ENCODE peak calls at places on chromosome 2, in eight cellular contexts. One of them, this sample, is unnamed.

GRCh38 chr2:204197601-204198000 is 261.0 kb downstream of the ICOS start:
- DNase-seq in activated CD4-positive, CD25-positive, alpha-beta regulatory T cell: no peak
- DNase-seq in brain microvascular endothelial cell: no peak
- DNase-seq in C1 segment of cervical spinal cord: no peak
- DNase-seq in endothelial cell: no peak
- DNase-seq in MM.1S: no peak
- DNase-seq in Kasumi-1: no peak
- DNase-seq in NCI-H187 treated with DMSO at 0.1 percent for 48 hours: no peak
- DNase-seq in this sample: no peak

GRCh38 chr2:214543386-214543955 is 132.6 kb downstream of the VWC2L start:
- DNase-seq in Kasumi-1: no peak
- DNase-seq in MM.1S: peak
- DNase-seq in activated CD4-positive, CD25-positive, alpha-beta regulatory T cell: no peak
- DNase-seq in endothelial cell: no peak
- DNase-seq in brain microvascular endothelial cell: peak
- DNase-seq in C1 segment of cervical spinal cord: no peak
- DNase-seq in NCI-H187 treated with DMSO at 0.1 percent for 48 hours: peak
- DNase-seq in this sample: no peak

GRCh38 chr2:134389331-134389835 is 135.5 kb downstream of the MGAT5 start:
- DNase-seq in Kasumi-1: no peak
- DNase-seq in activated CD4-positive, CD25-positive, alpha-beta regulatory T cell: no peak
- DNase-seq in brain microvascular endothelial cell: no peak
- DNase-seq in NCI-H187 treated with DMSO at 0.1 percent for 48 hours: no peak
- DNase-seq in endothelial cell: no peak
- DNase-seq in MM.1S: no peak
- DNase-seq in C1 segment of cervical spinal cord: no peak
- DNase-seq in this sample: no peak

GRCh38 chr2:138020432-138020831 is 56.2 kb downstream of the HNMT start:
- DNase-seq in NCI-H187 treated with DMSO at 0.1 percent for 48 hours: no peak
- DNase-seq in Kasumi-1: no peak
- DNase-seq in endothelial cell: no peak
- DNase-seq in activated CD4-positive, CD25-positive, alpha-beta regulatory T cell: no peak
- DNase-seq in MM.1S: no peak
- DNase-seq in brain microvascular endothelial cell: no peak
- DNase-seq in C1 segment of cervical spinal cord: no peak
- DNase-seq in this sample: no peak

GRCh38 chr2:113058998-113059960 is at the start of gene IL36RN:
- DNase-seq in Kasumi-1: no peak
- DNase-seq in MM.1S: no peak
- DNase-seq in C1 segment of cervical spinal cord: no peak
- DNase-seq in brain microvascular endothelial cell: no peak
- DNase-seq in endothelial cell: no peak
- DNase-seq in activated CD4-positive, CD25-positive, alpha-beta regulatory T cell: no peak
- DNase-seq in NCI-H187 treated with DMSO at 0.1 percent for 48 hours: no peak
- DNase-seq in this sample: peak

GRCh38 chr2:222864296-222864695 is 3.5 kb downstream of the ACSL3 start:
- DNase-seq in Kasumi-1: no peak
- DNase-seq in brain microvascular endothelial cell: peak
- DNase-seq in activated CD4-positive, CD25-positive, alpha-beta regulatory T cell: no peak
- DNase-seq in NCI-H187 treated with DMSO at 0.1 percent for 48 hours: no peak
- DNase-seq in endothelial cell: no peak
- DNase-seq in C1 segment of cervical spinal cord: no peak
- DNase-seq in MM.1S: no peak
- DNase-seq in this sample: no peak

GRCh38 chr2:207408086-207408794 is 121.5 kb upstream of the CREB1 start:
- DNase-seq in Kasumi-1: no peak
- DNase-seq in endothelial cell: no peak
- DNase-seq in brain microvascular endothelial cell: no peak
- DNase-seq in NCI-H187 treated with DMSO at 0.1 percent for 48 hours: peak
- DNase-seq in MM.1S: peak
- DNase-seq in activated CD4-positive, CD25-positive, alpha-beta regulatory T cell: no peak
- DNase-seq in C1 segment of cervical spinal cord: peak
- DNase-seq in this sample: no peak

GRCh38 chr2:28469947-28470585 is 25.8 kb upstream of the PLB1 start:
- DNase-seq in Kasumi-1: no peak
- DNase-seq in endothelial cell: no peak
- DNase-seq in C1 segment of cervical spinal cord: no peak
- DNase-seq in NCI-H187 treated with DMSO at 0.1 percent for 48 hours: no peak
- DNase-seq in activated CD4-positive, CD25-positive, alpha-beta regulatory T cell: no peak
- DNase-seq in brain microvascular endothelial cell: no peak
- DNase-seq in MM.1S: no peak
- DNase-seq in this sample: peak

GRCh38 chr2:160033732-160034392 is 28.6 kb downstream of the PLA2R1 start:
- DNase-seq in activated CD4-positive, CD25-positive, alpha-beta regulatory T cell: no peak
- DNase-seq in MM.1S: no peak
- DNase-seq in endothelial cell: no peak
- DNase-seq in Kasumi-1: no peak
- DNase-seq in NCI-H187 treated with DMSO at 0.1 percent for 48 hours: no peak
- DNase-seq in brain microvascular endothelial cell: peak
- DNase-seq in C1 segment of cervical spinal cord: no peak
- DNase-seq in this sample: no peak

GRCh38 chr2:8629402-8629801 is 52.5 kb upstream of the ID2 start:
- DNase-seq in activated CD4-positive, CD25-positive, alpha-beta regulatory T cell: no peak
- DNase-seq in C1 segment of cervical spinal cord: no peak
- DNase-seq in endothelial cell: no peak
- DNase-seq in MM.1S: no peak
- DNase-seq in Kasumi-1: no peak
- DNase-seq in NCI-H187 treated with DMSO at 0.1 percent for 48 hours: no peak
- DNase-seq in brain microvascular endothelial cell: no peak
- DNase-seq in this sample: no peak

GRCh38 chr2:19949071-19949470 is 40.8 kb downstream of the WDR35 start:
- DNase-seq in NCI-H187 treated with DMSO at 0.1 percent for 48 hours: no peak
- DNase-seq in endothelial cell: no peak
- DNase-seq in brain microvascular endothelial cell: peak
- DNase-seq in MM.1S: no peak
- DNase-seq in activated CD4-positive, CD25-positive, alpha-beta regulatory T cell: no peak
- DNase-seq in Kasumi-1: no peak
- DNase-seq in C1 segment of cervical spinal cord: no peak
- DNase-seq in this sample: no peak

This sample was measured in colonic mucosa.